ENCODE peak calls at places on chromosomes 7 and 10, in eight cellular contexts. One of them, this sample, is unnamed.

GRCh38 chr10:47438857-47439474 is 44.9 kb downstream of the ANXA8 start:
- DNase-seq in AG20443: peak
- DNase-seq in activated naive CD4-positive, alpha-beta T cell: no peak
- DNase-seq in fibroblast of lung: peak
- DNase-seq in effector memory CD8-positive, alpha-beta T cell: no peak
- DNase-seq in fibroblast of gingiva: peak
- DNase-seq in stimulated activated CD4-positive, alpha-beta T cell treated with anti-CD3 and anti-CD28 coated beads, TNF-alpha, amount 100 ng/mL, for 24 hours: no peak
- DNase-seq in cardiac muscle cell: peak
- DNase-seq in this sample: no peak

GRCh38 chr7:47535033-47535703 is 46.7 kb downstream of the TNS3 start:
- DNase-seq in fibroblast of lung: peak
- DNase-seq in stimulated activated CD4-positive, alpha-beta T cell treated with anti-CD3 and anti-CD28 coated beads, TNF-alpha, amount 100 ng/mL, for 24 hours: no peak
- DNase-seq in fibroblast of gingiva: peak
- DNase-seq in cardiac muscle cell: no peak
- DNase-seq in effector memory CD8-positive, alpha-beta T cell: no peak
- DNase-seq in AG20443: no peak
- DNase-seq in activated naive CD4-positive, alpha-beta T cell: no peak
- DNase-seq in this sample: no peak

GRCh38 chr10:59905066-59905734 is 1.2 kb downstream of the CCDC6 start:
- DNase-seq in activated naive CD4-positive, alpha-beta T cell: no peak
- DNase-seq in fibroblast of gingiva: no peak
- DNase-seq in AG20443: peak
- DNase-seq in effector memory CD8-positive, alpha-beta T cell: no peak
- DNase-seq in stimulated activated CD4-positive, alpha-beta T cell treated with anti-CD3 and anti-CD28 coated beads, TNF-alpha, amount 100 ng/mL, for 24 hours: peak
- DNase-seq in cardiac muscle cell: peak
- DNase-seq in fibroblast of lung: no peak
- DNase-seq in this sample: no peak

GRCh38 chr7:117800406-117800805 is 72.8 kb downstream of the CTTNBP2 start:
- DNase-seq in stimulated activated CD4-positive, alpha-beta T cell treated with anti-CD3 and anti-CD28 coated beads, TNF-alpha, amount 100 ng/mL, for 24 hours: no peak
- DNase-seq in fibroblast of lung: no peak
- DNase-seq in fibroblast of gingiva: peak
- DNase-seq in activated naive CD4-positive, alpha-beta T cell: no peak
- DNase-seq in effector memory CD8-positive, alpha-beta T cell: no peak
- DNase-seq in AG20443: no peak
- DNase-seq in cardiac muscle cell: no peak
- DNase-seq in this sample: no peak

GRCh38 chr7:75938921-75939320 is 24.0 kb downstream of the POR start:
- DNase-seq in AG20443: no peak
- DNase-seq in effector memory CD8-positive, alpha-beta T cell: no peak
- DNase-seq in cardiac muscle cell: no peak
- DNase-seq in activated naive CD4-positive, alpha-beta T cell: no peak
- DNase-seq in stimulated activated CD4-positive, alpha-beta T cell treated with anti-CD3 and anti-CD28 coated beads, TNF-alpha, amount 100 ng/mL, for 24 hours: no peak
- DNase-seq in fibroblast of lung: no peak
- DNase-seq in fibroblast of gingiva: no peak
- DNase-seq in this sample: no peak

GRCh38 chr10:93445097-93445960 is 36.8 kb downstream of the MYOF start:
- DNase-seq in AG20443: peak
- DNase-seq in activated naive CD4-positive, alpha-beta T cell: no peak
- DNase-seq in effector memory CD8-positive, alpha-beta T cell: no peak
- DNase-seq in fibroblast of lung: peak
- DNase-seq in fibroblast of gingiva: peak
- DNase-seq in stimulated activated CD4-positive, alpha-beta T cell treated with anti-CD3 and anti-CD28 coated beads, TNF-alpha, amount 100 ng/mL, for 24 hours: no peak
- DNase-seq in cardiac muscle cell: peak
- DNase-seq in this sample: no peak

GRCh38 chr10:49218480-49218879 is 30.3 kb upstream of the TMEM273 start:
- DNase-seq in fibroblast of gingiva: no peak
- DNase-seq in fibroblast of lung: no peak
- DNase-seq in effector memory CD8-positive, alpha-beta T cell: no peak
- DNase-seq in cardiac muscle cell: peak
- DNase-seq in stimulated activated CD4-positive, alpha-beta T cell treated with anti-CD3 and anti-CD28 coated beads, TNF-alpha, amount 100 ng/mL, for 24 hours: no peak
- DNase-seq in activated naive CD4-positive, alpha-beta T cell: no peak
- DNase-seq in AG20443: no peak
- DNase-seq in this sample: no peak

GRCh38 chr7:155509025-155509724 is 37.2 kb downstream of the CNPY1 start:
- DNase-seq in fibroblast of gingiva: no peak
- DNase-seq in stimulated activated CD4-positive, alpha-beta T cell treated with anti-CD3 and anti-CD28 coated beads, TNF-alpha, amount 100 ng/mL, for 24 hours: no peak
- DNase-seq in fibroblast of lung: no peak
- DNase-seq in cardiac muscle cell: no peak
- DNase-seq in AG20443: no peak
- DNase-seq in effector memory CD8-positive, alpha-beta T cell: no peak
- DNase-seq in activated naive CD4-positive, alpha-beta T cell: no peak
- DNase-seq in this sample: no peak

GRCh38 chr7:105327201-105327600 is 61.5 kb downstream of the SRPK2 start:
- DNase-seq in effector memory CD8-positive, alpha-beta T cell: no peak
- DNase-seq in stimulated activated CD4-positive, alpha-beta T cell treated with anti-CD3 and anti-CD28 coated beads, TNF-alpha, amount 100 ng/mL, for 24 hours: no peak
- DNase-seq in cardiac muscle cell: no peak
- DNase-seq in fibroblast of gingiva: no peak
- DNase-seq in AG20443: no peak
- DNase-seq in fibroblast of lung: no peak
- DNase-seq in activated naive CD4-positive, alpha-beta T cell: no peak
- DNase-seq in this sample: no peak

GRCh38 chr10:74104996-74105395 is 45.6 kb downstream of the AP3M1 start:
- DNase-seq in effector memory CD8-positive, alpha-beta T cell: no peak
- DNase-seq in fibroblast of gingiva: no peak
- DNase-seq in stimulated activated CD4-positive, alpha-beta T cell treated with anti-CD3 and anti-CD28 coated beads, TNF-alpha, amount 100 ng/mL, for 24 hours: no peak
- DNase-seq in activated naive CD4-positive, alpha-beta T cell: no peak
- DNase-seq in fibroblast of lung: no peak
- DNase-seq in cardiac muscle cell: no peak
- DNase-seq in AG20443: no peak
- DNase-seq in this sample: peak

GRCh38 chr10:124740374-124741280 is 3.6 kb downstream of the FAM53B start:
- DNase-seq in fibroblast of lung: peak
- DNase-seq in effector memory CD8-positive, alpha-beta T cell: no peak
- DNase-seq in AG20443: peak
- DNase-seq in fibroblast of gingiva: peak
- DNase-seq in stimulated activated CD4-positive, alpha-beta T cell treated with anti-CD3 and anti-CD28 coated beads, TNF-alpha, amount 100 ng/mL, for 24 hours: no peak
- DNase-seq in activated naive CD4-positive, alpha-beta T cell: no peak
- DNase-seq in cardiac muscle cell: no peak
- DNase-seq in this sample: no peak

GRCh38 chr7:70700055-70700934 is 431.6 kb upstream of the GALNT17 start:
- DNase-seq in stimulated activated CD4-positive, alpha-beta T cell treated with anti-CD3 and anti-CD28 coated beads, TNF-alpha, amount 100 ng/mL, for 24 hours: no peak
- DNase-seq in fibroblast of lung: no peak
- DNase-seq in effector memory CD8-positive, alpha-beta T cell: no peak
- DNase-seq in fibroblast of gingiva: no peak
- DNase-seq in cardiac muscle cell: no peak
- DNase-seq in activated naive CD4-positive, alpha-beta T cell: no peak
- DNase-seq in AG20443: no peak
- DNase-seq in this sample: no peak

GRCh38 chr7:27700501-27700900 is 37.8 kb upstream of the HIBADH start:
- DNase-seq in stimulated activated CD4-positive, alpha-beta T cell treated with anti-CD3 and anti-CD28 coated beads, TNF-alpha, amount 100 ng/mL, for 24 hours: no peak
- DNase-seq in fibroblast of lung: no peak
- DNase-seq in effector memory CD8-positive, alpha-beta T cell: no peak
- DNase-seq in cardiac muscle cell: no peak
- DNase-seq in activated naive CD4-positive, alpha-beta T cell: no peak
- DNase-seq in AG20443: no peak
- DNase-seq in fibroblast of gingiva: no peak
- DNase-seq in this sample: no peak

GRCh38 chr10:59536151-59536550 is 173.5 kb downstream of the SLC16A9 start:
- DNase-seq in cardiac muscle cell: no peak
- DNase-seq in fibroblast of lung: peak
- DNase-seq in AG20443: peak
- DNase-seq in activated naive CD4-positive, alpha-beta T cell: no peak
- DNase-seq in effector memory CD8-positive, alpha-beta T cell: no peak
- DNase-seq in stimulated activated CD4-positive, alpha-beta T cell treated with anti-CD3 and anti-CD28 coated beads, TNF-alpha, amount 100 ng/mL, for 24 hours: no peak
- DNase-seq in fibroblast of gingiva: peak
- DNase-seq in this sample: no peak

GRCh38 chr7:158746957-158747356 is 42.4 kb upstream of the NCAPG2 start:
- DNase-seq in cardiac muscle cell: no peak
- DNase-seq in activated naive CD4-positive, alpha-beta T cell: no peak
- DNase-seq in fibroblast of lung: no peak
- DNase-seq in AG20443: no peak
- DNase-seq in fibroblast of gingiva: no peak
- DNase-seq in stimulated activated CD4-positive, alpha-beta T cell treated with anti-CD3 and anti-CD28 coated beads, TNF-alpha, amount 100 ng/mL, for 24 hours: no peak
- DNase-seq in effector memory CD8-positive, alpha-beta T cell: no peak
- DNase-seq in this sample: no peak

GRCh38 chr7:113142385-113143119 is 24.2 kb upstream of the SMIM30 start:
- DNase-seq in fibroblast of gingiva: no peak
- DNase-seq in activated naive CD4-positive, alpha-beta T cell: no peak
- DNase-seq in stimulated activated CD4-positive, alpha-beta T cell treated with anti-CD3 and anti-CD28 coated beads, TNF-alpha, amount 100 ng/mL, for 24 hours: no peak
- DNase-seq in effector memory CD8-positive, alpha-beta T cell: no peak
- DNase-seq in fibroblast of lung: no peak
- DNase-seq in cardiac muscle cell: no peak
- DNase-seq in AG20443: no peak
- DNase-seq in this sample: no peak

GRCh38 chr7:50335795-50336754 is 31.6 kb downstream of the IKZF1 start:
- DNase-seq in fibroblast of lung: no peak
- DNase-seq in AG20443: no peak
- DNase-seq in activated naive CD4-positive, alpha-beta T cell: peak
- DNase-seq in cardiac muscle cell: no peak
- DNase-seq in effector memory CD8-positive, alpha-beta T cell: peak
- DNase-seq in stimulated activated CD4-positive, alpha-beta T cell treated with anti-CD3 and anti-CD28 coated beads, TNF-alpha, amount 100 ng/mL, for 24 hours: peak
- DNase-seq in fibroblast of gingiva: no peak
- DNase-seq in this sample: no peak

GRCh38 chr10:114577133-114577532 is 80.9 kb downstream of the ABLIM1 start:
- DNase-seq in cardiac muscle cell: no peak
- DNase-seq in AG20443: peak
- DNase-seq in fibroblast of gingiva: peak
- DNase-seq in activated naive CD4-positive, alpha-beta T cell: no peak
- DNase-seq in fibroblast of lung: peak
- DNase-seq in stimulated activated CD4-positive, alpha-beta T cell treated with anti-CD3 and anti-CD28 coated beads, TNF-alpha, amount 100 ng/mL, for 24 hours: no peak
- DNase-seq in effector memory CD8-positive, alpha-beta T cell: no peak
- DNase-seq in this sample: no peak

GRCh38 chr7:149604521-149604920 is 106.9 kb upstream of the ZNF746 start:
- DNase-seq in stimulated activated CD4-positive, alpha-beta T cell treated with anti-CD3 and anti-CD28 coated beads, TNF-alpha, amount 100 ng/mL, for 24 hours: no peak
- DNase-seq in fibroblast of lung: peak
- DNase-seq in effector memory CD8-positive, alpha-beta T cell: no peak
- DNase-seq in AG20443: no peak
- DNase-seq in fibroblast of gingiva: no peak
- DNase-seq in activated naive CD4-positive, alpha-beta T cell: no peak
- DNase-seq in cardiac muscle cell: no peak
- DNase-seq in this sample: no peak

This sample was measured in posterior cingulate gyrus.